ENCODE peak calls at places on chromosome 14, in eight cellular contexts. One of them, this sample, is unnamed. For H3K4me1, the result is how much of the 10 kb centered on the place peaks cover.

GRCh38 chr14:59155886-59156285 is 32.6 kb upstream of the DAAM1 start:
- DNase-seq in lung: no peak
- DNase-seq in cardiac muscle cell: peak
- DNase-seq in OCI-LY7: no peak
- DNase-seq in H1: no peak
- DNase-seq in transverse colon: no peak
- DNase-seq in Peyer's patch: no peak
- DNase-seq in breast epithelium: no peak
- DNase-seq in this sample: no peak

GRCh38 chr14:21521526-21521925 is 4.6 kb downstream of the SALL2 start:
- DNase-seq in lung: peak
- DNase-seq in cardiac muscle cell: no peak
- DNase-seq in OCI-LY7: no peak
- DNase-seq in H1: no peak
- DNase-seq in transverse colon: no peak
- DNase-seq in Peyer's patch: no peak
- DNase-seq in breast epithelium: no peak
- DNase-seq in this sample: no peak

GRCh38 chr14:84250863-84251262 is 1279.1 kb upstream of the FLRT2 start:
- DNase-seq in lung: no peak
- DNase-seq in cardiac muscle cell: no peak
- DNase-seq in OCI-LY7: no peak
- DNase-seq in H1: no peak
- DNase-seq in transverse colon: no peak
- DNase-seq in Peyer's patch: no peak
- DNase-seq in breast epithelium: no peak
- DNase-seq in this sample: no peak

GRCh38 chr14:66507181-66507721 is 696 bp upstream of the GPHN start:
- DNase-seq in lung: no peak
- DNase-seq in cardiac muscle cell: no peak
- DNase-seq in OCI-LY7: no peak
- DNase-seq in H1: no peak
- DNase-seq in transverse colon: no peak
- DNase-seq in Peyer's patch: no peak
- DNase-seq in breast epithelium: no peak
- DNase-seq in this sample: no peak

GRCh38 chr14:68970096-68970612 is 8.9 kb downstream of the ACTN1 start:
- DNase-seq in lung: no peak
- DNase-seq in cardiac muscle cell: no peak
- DNase-seq in OCI-LY7: no peak
- DNase-seq in H1: no peak
- DNase-seq in transverse colon: no peak
- DNase-seq in Peyer's patch: no peak
- DNase-seq in breast epithelium: no peak
- DNase-seq in this sample: peak

GRCh38 chr14:33377596-33378390 is 439.1 kb downstream of the NPAS3 start:
- DNase-seq in lung: no peak
- DNase-seq in cardiac muscle cell: no peak
- DNase-seq in OCI-LY7: no peak
- DNase-seq in H1: no peak
- DNase-seq in transverse colon: no peak
- DNase-seq in Peyer's patch: no peak
- DNase-seq in breast epithelium: no peak
- DNase-seq in this sample: no peak

GRCh38 chr14:90785474-90785873 is 30.8 kb downstream of the TTC7B start:
- DNase-seq in lung: peak
- DNase-seq in cardiac muscle cell: no peak
- DNase-seq in OCI-LY7: no peak
- DNase-seq in H1: no peak
- DNase-seq in transverse colon: peak
- DNase-seq in Peyer's patch: no peak
- DNase-seq in breast epithelium: no peak
- DNase-seq in this sample: no peak

GRCh38 chr14:65373671-65374039 is 38.9 kb upstream of the FUT8 start:
- DNase-seq in lung: no peak
- DNase-seq in cardiac muscle cell: no peak
- DNase-seq in OCI-LY7: no peak
- DNase-seq in H1: no peak
- DNase-seq in transverse colon: no peak
- DNase-seq in Peyer's patch: no peak
- DNase-seq in breast epithelium: no peak
- DNase-seq in this sample: no peak

GRCh38 chr14:51715742-51716141 is 64.0 kb downstream of the FRMD6 start:
- DNase-seq in lung: no peak
- DNase-seq in cardiac muscle cell: peak
- DNase-seq in OCI-LY7: no peak
- DNase-seq in H1: no peak
- DNase-seq in transverse colon: no peak
- DNase-seq in Peyer's patch: no peak
- DNase-seq in breast epithelium: no peak
- DNase-seq in this sample: no peak

GRCh38 chr14:106666341-106666740 is 1140.0 kb downstream of the TMEM121 start:
- DNase-seq in lung: no peak
- DNase-seq in cardiac muscle cell: no peak
- DNase-seq in OCI-LY7: no peak
- DNase-seq in H1: no peak
- DNase-seq in transverse colon: no peak
- DNase-seq in Peyer's patch: no peak
- DNase-seq in breast epithelium: no peak
- DNase-seq in this sample: no peak
- H3K4me1 ChIP-seq in lung: under half
- H3K4me1 ChIP-seq in cardiac muscle cell: under half
- H3K4me1 ChIP-seq in OCI-LY7: under half
- H3K4me1 ChIP-seq in H1: under half
- H3K4me1 ChIP-seq in transverse colon: under half
- H3K4me1 ChIP-seq in Peyer's patch: under half
- H3K4me1 ChIP-seq in breast epithelium: under half
- H3K4me1 ChIP-seq in this sample: under half

GRCh38 chr14:77372304-77372841 is 4.5 kb downstream of the TMED8 start:
- DNase-seq in lung: no peak
- DNase-seq in cardiac muscle cell: peak
- DNase-seq in OCI-LY7: peak
- DNase-seq in H1: no peak
- DNase-seq in transverse colon: no peak
- DNase-seq in Peyer's patch: no peak
- DNase-seq in breast epithelium: no peak
- DNase-seq in this sample: no peak
- H3K4me3 ChIP-seq in lung: no peak
- H3K4me3 ChIP-seq in cardiac muscle cell: no peak
- H3K4me3 ChIP-seq in OCI-LY7: peak
- H3K4me3 ChIP-seq in H1: no peak
- H3K4me3 ChIP-seq in transverse colon: no peak
- H3K4me3 ChIP-seq in Peyer's patch: no peak
- H3K4me3 ChIP-seq in breast epithelium: no peak
- H3K4me3 ChIP-seq in this sample: no peak

GRCh38 chr14:73764406-73764805 is 50.2 kb upstream of the PNMA1 start:
- DNase-seq in lung: no peak
- DNase-seq in cardiac muscle cell: no peak
- DNase-seq in OCI-LY7: no peak
- DNase-seq in H1: no peak
- DNase-seq in transverse colon: peak
- DNase-seq in Peyer's patch: no peak
- DNase-seq in breast epithelium: no peak
- DNase-seq in this sample: no peak

GRCh38 chr14:73762375-73762822 is 48.2 kb upstream of the PNMA1 start:
- DNase-seq in lung: no peak
- DNase-seq in cardiac muscle cell: no peak
- DNase-seq in OCI-LY7: peak
- DNase-seq in H1: no peak
- DNase-seq in transverse colon: peak
- DNase-seq in Peyer's patch: no peak
- DNase-seq in breast epithelium: no peak
- DNase-seq in this sample: no peak

GRCh38 chr14:73761621-73762355 is 47.6 kb upstream of the PNMA1 start:
- DNase-seq in lung: no peak
- DNase-seq in cardiac muscle cell: no peak
- DNase-seq in OCI-LY7: peak
- DNase-seq in H1: no peak
- DNase-seq in transverse colon: no peak
- DNase-seq in Peyer's patch: no peak
- DNase-seq in breast epithelium: no peak
- DNase-seq in this sample: no peak

GRCh38 chr14:73763396-73763795 is 49.2 kb upstream of the PNMA1 start:
- DNase-seq in lung: no peak
- DNase-seq in cardiac muscle cell: no peak
- DNase-seq in OCI-LY7: no peak
- DNase-seq in H1: no peak
- DNase-seq in transverse colon: peak
- DNase-seq in Peyer's patch: peak
- DNase-seq in breast epithelium: no peak
- DNase-seq in this sample: no peak

DNA sequence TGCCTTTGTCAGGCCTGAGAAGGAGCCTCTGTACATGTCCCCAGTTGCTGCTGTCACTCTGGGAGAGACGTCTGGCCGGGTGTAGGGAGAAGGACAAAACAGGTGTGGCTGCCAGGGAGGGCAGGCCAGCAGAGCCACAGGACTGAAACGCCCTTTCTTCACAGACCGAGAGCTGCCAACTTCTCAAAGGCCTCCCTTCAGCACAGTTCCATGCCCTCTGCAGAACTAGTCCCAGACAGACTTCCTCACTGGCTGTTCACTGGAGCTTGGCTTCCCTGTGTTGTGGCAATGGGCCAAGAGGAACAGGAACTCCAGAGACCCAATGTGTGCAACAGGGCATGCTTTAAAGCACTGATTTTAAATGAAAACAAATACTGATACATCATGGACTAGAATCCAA is 50.7 kb upstream of the PNMA1 start:
- DNase-seq in lung: peak
- DNase-seq in cardiac muscle cell: no peak
- DNase-seq in OCI-LY7: peak
- DNase-seq in H1: no peak
- DNase-seq in transverse colon: peak
- DNase-seq in Peyer's patch: peak
- DNase-seq in breast epithelium: peak
- DNase-seq in this sample: no peak
- H3K4me1 ChIP-seq in lung: under half
- H3K4me1 ChIP-seq in cardiac muscle cell: under half
- H3K4me1 ChIP-seq in OCI-LY7: half or more
- H3K4me1 ChIP-seq in H1: under half
- H3K4me1 ChIP-seq in transverse colon: half or more
- H3K4me1 ChIP-seq in Peyer's patch: under half
- H3K4me1 ChIP-seq in breast epithelium: under half
- H3K4me1 ChIP-seq in this sample: under half

DNA sequence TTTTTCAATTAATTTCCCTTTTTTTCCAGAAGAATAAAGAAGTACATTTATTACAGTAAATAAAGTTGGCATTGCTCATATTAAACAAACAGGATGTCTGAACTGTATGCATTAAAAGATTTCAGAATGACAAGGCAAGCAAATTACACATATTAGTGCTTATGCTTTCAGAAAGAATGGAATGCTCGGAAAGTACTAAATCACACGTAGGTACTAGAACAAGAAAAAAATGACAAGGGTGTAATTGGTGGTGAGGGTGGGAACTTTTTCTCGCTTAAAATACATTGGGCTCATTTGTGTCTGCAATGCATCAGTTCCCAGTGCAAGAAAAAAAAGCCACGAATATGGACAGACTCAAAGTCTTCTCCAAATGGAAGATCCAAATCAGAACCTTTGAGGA is 33.3 kb upstream of the HIF1A start:
- DNase-seq in lung: no peak
- DNase-seq in cardiac muscle cell: no peak
- DNase-seq in OCI-LY7: no peak
- DNase-seq in H1: no peak
- DNase-seq in transverse colon: no peak
- DNase-seq in Peyer's patch: no peak
- DNase-seq in breast epithelium: no peak
- DNase-seq in this sample: no peak
- H3K4me3 ChIP-seq in lung: no peak
- H3K4me3 ChIP-seq in cardiac muscle cell: no peak
- H3K4me3 ChIP-seq in OCI-LY7: no peak
- H3K4me3 ChIP-seq in H1: no peak
- H3K4me3 ChIP-seq in transverse colon: no peak
- H3K4me3 ChIP-seq in Peyer's patch: no peak
- H3K4me3 ChIP-seq in breast epithelium: no peak
- H3K4me3 ChIP-seq in this sample: peak

GRCh38 chr14:103113303-103113702 is 10.0 kb upstream of the TNFAIP2 start:
- DNase-seq in lung: no peak
- DNase-seq in cardiac muscle cell: no peak
- DNase-seq in OCI-LY7: no peak
- DNase-seq in H1: no peak
- DNase-seq in transverse colon: no peak
- DNase-seq in Peyer's patch: no peak
- DNase-seq in breast epithelium: no peak
- DNase-seq in this sample: no peak

GRCh38 chr14:103109789-103110415 is 13.4 kb upstream of the TNFAIP2 start:
- DNase-seq in lung: no peak
- DNase-seq in cardiac muscle cell: no peak
- DNase-seq in OCI-LY7: no peak
- DNase-seq in H1: no peak
- DNase-seq in transverse colon: peak
- DNase-seq in Peyer's patch: no peak
- DNase-seq in breast epithelium: no peak
- DNase-seq in this sample: no peak

GRCh38 chr14:103112488-103113243 is 10.6 kb upstream of the TNFAIP2 start:
- DNase-seq in lung: no peak
- DNase-seq in cardiac muscle cell: no peak
- DNase-seq in OCI-LY7: no peak
- DNase-seq in H1: no peak
- DNase-seq in transverse colon: no peak
- DNase-seq in Peyer's patch: no peak
- DNase-seq in breast epithelium: no peak
- DNase-seq in this sample: no peak

GRCh38 chr14:103110681-103111296 is 12.5 kb upstream of the TNFAIP2 start:
- DNase-seq in lung: no peak
- DNase-seq in cardiac muscle cell: no peak
- DNase-seq in OCI-LY7: no peak
- DNase-seq in H1: no peak
- DNase-seq in transverse colon: peak
- DNase-seq in Peyer's patch: no peak
- DNase-seq in breast epithelium: no peak
- DNase-seq in this sample: no peak

DNA sequence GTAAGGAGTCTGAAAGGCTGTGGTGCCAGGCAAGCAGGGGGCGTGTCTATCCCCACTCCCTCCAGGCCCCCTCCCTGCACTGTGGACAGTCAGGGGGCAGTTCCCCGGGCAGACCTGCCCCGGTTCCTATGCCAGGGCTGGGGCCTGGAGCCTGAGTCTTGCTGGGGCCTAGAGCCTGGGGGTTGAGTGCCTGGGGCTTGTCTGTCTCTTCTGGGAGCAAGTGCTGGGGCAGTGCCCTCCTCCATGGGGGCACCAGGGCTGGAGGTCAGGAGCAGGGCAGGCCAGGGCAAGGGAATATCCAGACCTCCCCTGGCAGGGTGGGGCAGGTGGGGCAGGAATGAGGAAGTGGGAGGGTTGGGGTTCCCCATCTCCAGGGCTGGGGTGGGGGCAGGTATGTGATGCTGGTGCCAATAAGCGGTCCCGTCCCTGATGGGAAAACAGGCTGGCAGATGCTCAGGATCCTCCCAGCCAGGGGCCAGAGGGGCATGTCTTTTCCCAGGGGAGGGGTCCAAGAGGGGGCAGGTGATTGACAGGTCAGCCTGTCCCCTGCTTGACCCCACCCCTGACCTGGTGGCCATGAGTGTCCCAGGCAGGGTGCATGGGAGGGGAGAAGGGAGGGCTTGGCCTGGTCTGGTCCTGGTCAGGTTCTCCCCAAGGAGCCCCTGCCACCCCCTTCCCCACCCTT is 11.8 kb upstream of the TNFAIP2 start:
- DNase-seq in lung: no peak
- DNase-seq in cardiac muscle cell: no peak
- DNase-seq in OCI-LY7: no peak
- DNase-seq in H1: no peak
- DNase-seq in transverse colon: no peak
- DNase-seq in Peyer's patch: no peak
- DNase-seq in breast epithelium: no peak
- DNase-seq in this sample: no peak
- H3K4me1 ChIP-seq in lung: under half
- H3K4me1 ChIP-seq in cardiac muscle cell: under half
- H3K4me1 ChIP-seq in OCI-LY7: under half
- H3K4me1 ChIP-seq in H1: under half
- H3K4me1 ChIP-seq in transverse colon: under half
- H3K4me1 ChIP-seq in Peyer's patch: under half
- H3K4me1 ChIP-seq in breast epithelium: under half
- H3K4me1 ChIP-seq in this sample: under half